ENCODE peak calls at places on chromosomes 7 and 10, in five cellular contexts. S is SK-N-SH, K is HCT116, R is GM12878, I is H1. Z is an unnamed sample.

GRCh38 chr10:130009228-130009627 is 45.2 kb upstream of the EBF3 start:
- DNase-seq in R (no peak), K (no peak), I (no peak), S (no peak), Z (no peak)

GRCh38 chr10:1034758-1035157 is 9.1 kb upstream of the IDI2 start:
- DNase-seq in K (no peak), I (no peak), S (no peak), R (no peak), Z (no peak)

GRCh38 chr10:43282881-43283280 is 16.0 kb upstream of the RASGEF1A start:
- DNase-seq in K (no peak), I (no peak), S (no peak), R (no peak), Z (no peak)

GRCh38 chr7:47940482-47941001 is 7.7 kb downstream of the PKD1L1 start:
- DNase-seq in I (no peak), K (no peak), S (no peak), R (no peak), Z (no peak)

GRCh38 chr7:106462365-106462859 is 177.6 kb upstream of the NAMPT start:
- DNase-seq in R (peak), S (peak), I (no peak), K (no peak), Z (no peak)

GRCh38 chr10:28291881-28292297 is 11.0 kb downstream of the MPP7 start:
- DNase-seq in S (no peak), R (no peak), I (no peak), K (peak), Z (no peak)

GRCh38 chr10:129935861-129936140 is 28.3 kb downstream of the EBF3 start:
- DNase-seq in R (no peak), K (no peak), S (no peak), I (no peak), Z (no peak)

GRCh38 chr10:48523212-48523819 is 81.6 kb downstream of the ARHGAP22 start:
- DNase-seq in S (peak), R (no peak), K (peak), I (no peak), Z (no peak)

GRCh38 chr7:80597875-80598274 is 40.6 kb upstream of the CD36 start:
- DNase-seq in S (no peak), R (no peak), K (no peak), I (no peak), Z (no peak)

GRCh38 chr10:79376751-79377556 is 29.7 kb downstream of the PPIF start:
- DNase-seq in I (no peak), S (no peak), R (no peak), K (no peak), Z (no peak)

GRCh38 chr7:95549818-95550529 is 46.3 kb downstream of the PDK4 start:
- DNase-seq in S (no peak), K (peak), R (no peak), I (no peak), Z (peak)

GRCh38 chr7:128879939-128880746 is 17.5 kb downstream of the ATP6V1F start:
- DNase-seq in I (no peak), R (no peak), K (no peak), S (peak), Z (no peak)

GRCh38 chr7:44277391-44277790 is 48.0 kb downstream of the CAMK2B start:
- DNase-seq in I (no peak), K (no peak), R (no peak), S (peak), Z (no peak)

GRCh38 chr7:120709931-120710330 is 148.0 kb downstream of the TSPAN12 start:
- DNase-seq in R (no peak), S (no peak), K (no peak), I (no peak), Z (no peak)

DNA sequence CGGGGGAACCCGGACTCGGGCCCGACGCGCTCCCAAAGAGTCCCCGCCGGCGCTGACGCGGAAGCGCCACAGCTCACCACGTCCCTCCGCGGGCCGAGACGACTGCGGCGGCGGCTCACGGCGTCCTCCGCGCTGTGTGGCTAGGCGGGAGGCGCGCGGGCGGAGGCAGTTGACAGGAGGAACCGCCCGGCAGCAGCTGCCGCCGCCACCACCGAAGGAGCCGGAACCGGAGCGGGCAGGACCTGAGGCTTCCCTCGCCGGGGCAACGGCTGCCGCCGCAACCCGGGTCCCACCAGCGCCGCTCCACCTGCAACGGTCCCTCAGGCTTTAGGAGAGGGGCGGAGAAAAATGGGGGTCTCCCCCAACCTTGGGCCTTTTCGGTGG is 334 bp downstream of the ZNF800 start:
- DNase-seq in K (no peak), R (no peak), I (no peak), S (peak), Z (no peak)
- TF ChIP-seq POLR2AphosphoS5 in K (no peak), R (no peak), I (no peak), S (no peak), Z (no peak)

DNA sequence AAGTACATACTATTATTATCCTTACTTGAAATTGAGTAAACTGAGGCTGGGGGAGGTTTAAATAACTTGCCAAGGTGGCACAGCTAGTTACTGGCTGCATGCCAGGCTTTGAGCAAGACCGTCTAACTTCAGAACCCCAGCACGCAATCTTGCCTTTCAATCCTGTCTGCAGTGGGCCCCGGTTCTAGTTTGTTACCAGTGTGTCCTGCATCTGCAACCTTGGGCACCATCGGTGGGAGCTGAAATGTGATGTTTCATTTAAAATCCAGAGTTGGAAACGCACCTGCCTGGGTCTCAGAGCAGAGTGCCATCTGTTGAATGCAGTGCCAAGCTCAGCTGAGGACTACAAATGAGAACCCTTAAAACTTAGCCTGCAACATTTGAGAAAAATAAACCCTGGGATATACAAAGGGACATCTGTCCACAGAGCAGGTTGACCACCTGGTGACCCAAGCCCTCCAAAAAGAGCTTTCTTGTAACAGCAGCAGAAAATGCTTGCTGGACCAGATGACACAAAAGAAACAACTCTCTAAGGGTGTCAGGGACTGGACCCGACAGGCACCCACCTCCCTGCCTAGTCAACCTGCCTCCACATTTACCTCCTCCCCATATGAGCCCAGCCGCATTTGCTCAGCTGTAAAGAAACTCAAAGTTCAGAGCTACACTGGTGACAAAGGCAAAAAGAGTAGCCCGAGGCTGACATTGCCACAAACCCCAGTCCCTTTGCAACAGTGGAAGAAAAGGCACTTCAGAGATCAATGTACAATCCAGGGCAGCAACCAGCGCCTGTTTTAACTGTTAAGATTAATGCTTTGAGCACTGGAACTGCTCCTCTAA is 1.7 kb downstream of the SH3PXD2A start:
- DNase-seq in I (no peak), S (no peak), R (no peak), K (no peak), Z (no peak)
- H3K4me3 ChIP-seq in I (peak), S (peak), R (no peak), K (no peak), Z (peak)

DNA sequence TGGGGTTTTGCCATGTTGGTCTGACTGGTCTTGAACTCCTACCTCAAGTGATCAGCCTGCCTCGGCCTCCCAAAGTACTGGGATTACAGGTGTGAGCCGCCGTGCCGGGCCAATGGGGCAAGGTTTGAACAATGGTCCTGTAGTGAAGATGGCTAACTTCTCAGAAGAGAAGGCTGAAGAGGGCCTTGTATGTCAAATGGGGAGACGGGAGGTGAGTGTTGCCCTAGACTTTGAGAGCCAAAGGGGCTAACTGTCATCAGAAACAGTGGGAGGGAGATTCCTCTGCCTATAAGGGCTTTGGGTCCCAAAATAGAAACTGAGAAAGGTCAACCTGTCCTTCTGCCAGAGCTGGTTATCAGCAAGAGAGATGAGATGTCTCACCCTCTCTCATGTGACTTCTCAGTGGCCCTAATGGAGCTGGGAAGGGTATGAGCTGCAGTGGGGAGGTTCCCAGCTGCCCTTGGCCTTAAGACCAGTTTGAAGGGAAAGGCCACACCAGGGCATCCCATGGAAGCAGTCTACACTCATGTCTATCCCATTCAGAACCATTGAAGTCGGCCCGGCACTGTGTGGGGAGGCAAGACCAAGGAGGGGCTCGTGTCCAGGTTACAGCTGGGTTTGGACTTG is 1.3 kb upstream of the SAMD8 start:
- DNase-seq in I (no peak), S (no peak), R (no peak), K (no peak), Z (no peak)
- H3K9ac ChIP-seq in I (no peak), S (no peak), R (no peak), K (no peak), Z (no peak)

GRCh38 chr10:11162828-11163599 is 145.3 kb downstream of the CELF2 start:
- DNase-seq in K (no peak), R (peak), I (no peak), S (no peak), Z (no peak)

GRCh38 chr10:11161910-11162309 is 144.2 kb downstream of the CELF2 start:
- DNase-seq in R (no peak), K (no peak), S (no peak), I (no peak), Z (no peak)

GRCh38 chr10:11158080-11158479 is 140.4 kb downstream of the CELF2 start:
- DNase-seq in K (no peak), R (no peak), S (no peak), I (no peak), Z (no peak)

GRCh38 chr10:11159543-11160215 is 142.0 kb downstream of the CELF2 start:
- DNase-seq in I (no peak), K (no peak), S (no peak), R (no peak), Z (no peak)

GRCh38 chr10:11160982-11161554 is 143.4 kb downstream of the CELF2 start:
- DNase-seq in K (no peak), R (no peak), S (no peak), I (no peak), Z (no peak)
- TF ChIP-seq POLR2AphosphoS5 in K (no peak), R (no peak), S (no peak), I (no peak), Z (no peak)

DNA sequence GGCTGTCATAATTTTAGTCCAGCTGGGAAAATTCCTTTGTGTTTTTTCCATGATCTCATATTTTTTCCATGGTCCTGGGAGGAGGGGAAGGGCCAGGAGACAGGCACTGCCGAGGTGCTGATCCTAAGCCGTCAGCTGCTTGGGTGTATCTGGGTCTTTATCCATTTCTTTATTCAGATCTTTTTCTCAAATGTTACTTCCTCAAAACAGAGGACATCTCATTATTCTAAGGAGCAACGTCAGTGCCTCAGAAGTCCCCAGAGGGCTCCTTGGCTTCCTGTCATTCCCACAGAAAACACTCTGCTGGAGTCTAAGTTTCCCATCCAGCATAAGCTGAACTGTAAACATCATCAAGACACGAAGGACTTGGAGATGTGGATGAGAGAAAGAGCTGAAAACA is 2.8 kb upstream of the OR6V1 start:
- DNase-seq in R (no peak), S (no peak), K (no peak), I (no peak), Z (no peak)
- H3K4me3 ChIP-seq in R (no peak), S (no peak), K (no peak), I (no peak), Z (no peak)

DNA sequence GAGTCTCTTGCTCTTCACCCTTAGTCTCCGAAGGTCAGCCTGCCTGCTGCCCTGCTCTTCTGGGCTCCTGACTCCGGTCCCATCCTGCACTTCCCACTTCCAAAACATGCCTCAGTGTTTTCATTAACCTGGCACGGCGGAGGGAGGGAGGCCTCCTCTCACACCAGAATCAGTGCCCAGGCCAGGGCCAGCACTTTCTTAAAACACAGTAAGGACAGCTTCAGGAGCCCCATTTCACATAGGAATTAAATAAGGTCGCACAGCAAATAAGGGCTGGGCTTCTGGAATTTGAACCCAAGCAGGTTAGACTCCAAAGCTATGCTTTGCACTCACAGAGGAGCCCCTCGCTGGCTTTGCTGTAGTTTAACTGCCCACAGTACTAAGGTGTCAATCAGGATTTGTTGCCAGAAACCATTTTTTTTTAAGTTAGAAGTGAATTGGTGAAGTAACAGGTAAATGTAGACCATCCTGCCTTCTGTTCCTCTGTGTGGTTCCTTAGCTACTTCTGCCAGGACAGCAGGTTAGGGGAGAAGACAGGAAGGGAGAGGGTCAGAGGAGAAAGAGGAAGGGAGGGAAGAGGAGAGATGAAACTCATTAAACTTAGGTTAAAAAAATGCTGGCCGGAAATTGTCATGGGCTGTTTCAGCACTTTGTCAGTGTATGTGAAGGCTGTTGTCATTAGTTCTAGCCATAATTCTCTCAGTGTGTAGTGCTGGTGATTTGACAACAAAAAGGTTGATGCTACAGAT is 1.1 kb downstream of the RASSF4 start:
- DNase-seq in I (no peak), S (no peak), K (no peak), R (no peak), Z (no peak)
- H3K9ac ChIP-seq in I (peak), S (peak), K (no peak), R (peak), Z (no peak)

DNA sequence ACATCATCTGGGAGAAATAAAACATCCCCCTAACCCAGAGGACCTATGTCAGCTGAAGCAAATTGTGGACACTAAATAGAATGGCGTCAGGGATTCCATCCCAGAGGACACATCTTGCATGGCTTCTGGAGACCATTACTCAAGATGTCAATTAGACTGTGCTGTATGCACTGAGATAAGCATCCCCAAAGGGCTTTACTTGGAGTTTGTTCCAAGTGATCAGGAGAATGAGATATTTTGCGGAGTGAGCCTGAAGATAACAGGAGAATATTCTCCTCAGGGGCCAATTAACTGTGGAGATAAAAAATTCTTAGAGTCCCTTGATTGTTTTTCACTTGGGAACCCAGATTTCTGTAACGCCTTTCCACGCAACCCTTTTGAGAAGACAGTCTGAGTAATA is 4.5 kb upstream of the OR2AE1 start:
- DNase-seq in R (no peak), I (no peak), K (no peak), S (no peak), Z (no peak)
- TF ChIP-seq POLR2AphosphoS5 in R (no peak), I (no peak), K (no peak), S (no peak), Z (no peak)

DNA sequence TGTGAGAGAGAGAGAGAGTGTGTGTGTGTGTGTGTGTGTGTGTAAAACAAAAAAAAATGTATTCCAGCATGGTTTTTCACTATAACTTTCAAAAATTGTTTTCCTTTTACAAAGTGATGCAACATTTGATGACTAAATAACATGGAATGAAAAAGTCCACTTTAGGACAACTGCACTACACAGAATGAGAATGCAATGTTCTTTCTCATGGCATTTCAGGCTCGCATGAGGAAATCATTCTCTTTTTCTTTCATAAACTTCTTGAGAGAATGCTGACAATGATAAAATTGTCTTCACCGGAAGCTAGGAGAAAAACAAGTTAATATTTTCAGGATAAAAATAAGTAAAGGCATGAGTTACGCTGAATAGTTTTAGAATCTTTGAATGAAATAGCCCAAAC is 53.7 kb downstream of the SLC16A12 start:
- DNase-seq in K (no peak), R (no peak), S (no peak), I (no peak), Z (no peak)
- H3K4me3 ChIP-seq in K (no peak), R (no peak), S (no peak), I (no peak), Z (peak)

DNA sequence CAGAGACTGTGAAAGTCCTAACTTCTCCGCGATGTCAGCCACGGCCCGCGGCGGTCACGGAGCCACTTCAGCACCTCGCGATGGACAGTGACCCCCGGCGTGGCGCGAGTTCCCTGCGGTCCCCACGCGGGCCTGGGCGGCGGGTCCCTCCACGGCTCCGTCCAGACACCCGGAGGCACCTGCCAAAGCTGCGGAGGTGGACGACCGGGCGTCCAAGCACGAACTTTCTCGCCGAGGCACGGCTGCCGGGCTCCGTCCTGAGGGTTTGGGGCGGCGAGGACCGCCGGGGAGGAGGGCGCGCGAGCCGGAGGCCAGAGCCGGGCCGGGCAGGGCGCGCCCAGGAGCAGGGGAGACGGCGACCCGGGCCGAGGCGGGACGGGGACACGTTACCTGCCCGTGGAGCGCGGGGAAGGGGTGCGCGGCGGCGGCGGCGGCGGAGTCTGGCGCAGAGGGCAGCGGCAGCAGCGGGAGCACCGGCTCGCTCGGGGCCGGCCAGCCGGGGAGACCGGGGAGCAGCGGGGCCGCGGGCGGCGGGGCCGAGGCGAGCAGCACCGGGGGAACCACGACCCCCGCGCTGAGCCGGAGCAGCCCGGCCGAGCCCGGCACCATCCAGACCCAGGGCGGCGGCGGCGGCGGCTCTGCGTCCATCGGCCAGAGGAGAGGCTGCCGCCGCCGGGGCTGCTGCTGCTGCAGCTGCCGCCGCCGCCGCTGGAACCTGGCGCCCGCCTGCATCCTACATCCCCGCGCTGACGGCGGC is 439 bp downstream of the TCERG1L start:
- DNase-seq in I (no peak), K (no peak), R (no peak), S (no peak), Z (no peak)
- H3K9ac ChIP-seq in I (no peak), K (no peak), R (no peak), S (no peak), Z (no peak)

DNA sequence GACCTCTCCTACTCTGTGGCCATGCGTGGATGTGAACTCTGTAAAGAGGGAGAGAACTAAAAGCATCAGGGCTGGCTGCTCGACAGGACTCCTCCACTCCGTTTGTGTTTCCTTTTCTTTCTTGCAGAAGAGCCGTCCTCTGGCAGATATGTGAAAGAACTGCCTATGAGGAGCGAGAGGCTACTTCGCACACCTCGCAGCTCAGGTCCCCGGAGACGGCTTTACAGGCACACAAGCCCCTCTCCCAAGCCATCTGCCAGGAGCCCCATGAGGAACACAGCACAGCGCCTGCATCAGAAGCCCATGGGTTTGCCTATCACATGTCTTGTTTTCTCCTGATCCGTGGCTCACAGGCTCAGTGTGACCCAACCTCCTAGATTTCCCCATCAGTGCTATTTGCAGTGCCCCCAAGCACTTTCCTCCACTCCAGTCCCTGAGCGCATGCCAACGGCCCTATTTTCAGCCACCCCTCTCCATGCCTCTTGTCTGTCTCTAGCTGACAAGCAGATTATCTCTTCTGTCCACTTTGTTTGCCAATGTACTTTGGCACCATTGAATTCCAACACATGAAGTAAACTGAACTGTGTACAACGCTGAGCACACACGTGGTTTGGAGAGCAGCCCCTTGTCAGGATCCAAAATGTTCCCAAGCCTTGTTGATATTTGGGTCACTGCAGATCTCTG is 164.3 kb upstream of the AKR1E2 start:
- DNase-seq in K (no peak), S (no peak), I (no peak), R (no peak), Z (no peak)
- TF ChIP-seq POLR2AphosphoS5 in K (no peak), S (no peak), I (no peak), R (no peak), Z (no peak)

Z was measured in SK-N-MC.